ENCODE peak calls at places on chromosomes 6 and 20, in nine cellular contexts. P, I, W, U, S, B, F, N and L are unnamed samples. For H3K4me1, the result is how much of the 10 kb centered on the place peaks cover.

GRCh38 chr6:82783587-82784253 is 281.9 kb downstream of the UBE3D start:
- DNase-seq in P (no peak), B (no peak), S (peak), I (no peak), F (no peak), U (no peak), W (no peak), N (no peak), L (no peak)

GRCh38 chr6:134806151-134806550 is 143.8 kb downstream of the ALDH8A1 start:
- DNase-seq in I (no peak), N (no peak), W (no peak), U (no peak), B (no peak), P (no peak), S (no peak), F (no peak), L (no peak)

GRCh38 chr6:151275121-151275520 is 35.4 kb downstream of the AKAP12 start:
- DNase-seq in S (no peak), W (no peak), N (no peak), B (no peak), I (no peak), U (no peak), F (no peak), P (no peak), L (no peak)

GRCh38 chr20:13264902-13265301 is 43.8 kb downstream of the ISM1 start:
- DNase-seq in S (no peak), B (no peak), I (no peak), P (no peak), U (no peak), W (no peak), F (no peak), N (no peak), L (no peak)

GRCh38 chr6:24537771-24538385 is 43.1 kb downstream of the ALDH5A1 start:
- DNase-seq in U (no peak), S (no peak), B (no peak), W (no peak), P (no peak), F (peak), N (no peak), I (no peak), L (no peak)

GRCh38 chr20:23350855-23351838 is 556 bp downstream of the NXT1 start:
- DNase-seq in F (peak), W (peak), N (peak), U (peak), I (peak), P (peak), S (peak), B (no peak), L (peak)

GRCh38 chr6:137823826-137824501 is 43.1 kb upstream of the TNFAIP3 start:
- DNase-seq in S (peak), B (peak), W (no peak), P (peak), F (peak), I (peak), N (no peak), U (peak), L (peak)

GRCh38 chr20:7155794-7156193 is 388.3 kb downstream of the BMP2 start:
- DNase-seq in I (no peak), P (no peak), S (no peak), U (no peak), W (no peak), B (no peak), F (peak), N (no peak), L (no peak)

GRCh38 chr6:17015144-17015543 is 86.7 kb upstream of the STMND1 start:
- DNase-seq in F (peak), P (no peak), W (no peak), B (no peak), S (no peak), I (peak), U (no peak), N (no peak), L (no peak)

GRCh38 chr20:840858-841567 is 7.5 kb downstream of the FAM110A start:
- DNase-seq in B (no peak), F (peak), U (peak), P (no peak), N (no peak), I (no peak), W (peak), S (no peak), L (no peak)

GRCh38 chr6:34493344-34493743 is 27.5 kb downstream of the PACSIN1 start:
- DNase-seq in P (no peak), I (no peak), F (no peak), B (no peak), S (no peak), W (no peak), U (no peak), N (no peak), L (no peak)

GRCh38 chr6:93889713-93890112 is 470.4 kb upstream of the EPHA7 start:
- DNase-seq in U (no peak), I (no peak), F (no peak), B (no peak), N (no peak), W (no peak), S (no peak), P (no peak), L (no peak)

GRCh38 chr6:118012944-118013343 is 105.9 kb downstream of the SLC35F1 start:
- DNase-seq in U (no peak), N (no peak), S (no peak), I (no peak), B (no peak), P (no peak), F (no peak), W (no peak), L (no peak)

GRCh38 chr6:125273965-125274364 is 27.8 kb downstream of the HDDC2 start:
- DNase-seq in I (peak), U (no peak), B (no peak), W (no peak), S (peak), N (no peak), F (peak), P (no peak), L (no peak)

GRCh38 chr6:167906899-167907298 is 80.2 kb downstream of the AFDN start:
- DNase-seq in B (peak), U (peak), F (no peak), P (peak), N (peak), I (peak), S (no peak), W (peak), L (no peak)

GRCh38 chr6:132695773-132696172 is 18.1 kb downstream of the VNN1 start:
- DNase-seq in I (no peak), U (no peak), S (no peak), W (no peak), N (no peak), B (no peak), P (no peak), F (no peak), L (no peak)

GRCh38 chr6:36755435-36756348 is 58.1 kb downstream of the RAB44 start:
- DNase-seq in S (peak), N (no peak), W (no peak), U (no peak), I (peak), F (peak), P (no peak), B (no peak), L (no peak)

GRCh38 chr20:20237093-20237959 is 130.6 kb upstream of the INSM1 start:
- DNase-seq in U (no peak), B (no peak), S (peak), F (peak), N (peak), P (no peak), W (no peak), I (peak), L (peak)

GRCh38 chr20:17910828-17911294 is 57.7 kb downstream of the SNX5 start:
- DNase-seq in I (peak), U (peak), W (no peak), S (no peak), N (peak), P (peak), F (no peak), B (no peak), L (no peak)

GRCh38 chr6:159170333-159170672 is 1.1 kb downstream of the FNDC1 start:
- DNase-seq in N (no peak), I (no peak), W (no peak), F (no peak), S (no peak), P (no peak), U (no peak), B (no peak), L (no peak)

GRCh38 chr6:12232339-12232738 is 57.8 kb upstream of the EDN1 start:
- DNase-seq in B (no peak), F (no peak), P (no peak), N (no peak), U (no peak), I (peak), W (no peak), S (no peak), L (no peak)

GRCh38 chr6:70901324-70901723 is 55.5 kb downstream of the B3GAT2 start:
- DNase-seq in U (no peak), N (no peak), B (no peak), F (no peak), W (no peak), P (no peak), S (peak), I (no peak), L (no peak)

GRCh38 chr20:2745060-2745910 is 52.7 kb downstream of the EBF4 start:
- DNase-seq in I (no peak), B (no peak), U (no peak), S (no peak), P (no peak), W (no peak), N (no peak), F (no peak), L (no peak)
- H3K4me1 ChIP-seq in I (under half), B (under half), U (under half), S (under half), P (under half), W (under half), N (under half), F (under half), L (under half)

GRCh38 chr20:60136640-60137411 is 178.6 kb downstream of the CDH26 start:
- DNase-seq in P (no peak), N (no peak), W (no peak), U (no peak), I (no peak), B (no peak), F (no peak), S (no peak), L (no peak)

GRCh38 chr20:60135276-60135675 is 177.1 kb downstream of the CDH26 start:
- DNase-seq in I (no peak), S (no peak), U (no peak), F (no peak), W (no peak), B (no peak), N (no peak), P (no peak), L (no peak)

GRCh38 chr20:60139663-60140446 is 181.6 kb downstream of the CDH26 start:
- DNase-seq in N (no peak), I (peak), S (no peak), W (no peak), F (no peak), U (no peak), P (no peak), B (no peak), L (no peak)

GRCh38 chr20:60138263-60139127 is 180.3 kb downstream of the CDH26 start:
- DNase-seq in S (no peak), P (peak), B (peak), F (no peak), W (peak), N (no peak), I (peak), U (peak), L (no peak)

DNA sequence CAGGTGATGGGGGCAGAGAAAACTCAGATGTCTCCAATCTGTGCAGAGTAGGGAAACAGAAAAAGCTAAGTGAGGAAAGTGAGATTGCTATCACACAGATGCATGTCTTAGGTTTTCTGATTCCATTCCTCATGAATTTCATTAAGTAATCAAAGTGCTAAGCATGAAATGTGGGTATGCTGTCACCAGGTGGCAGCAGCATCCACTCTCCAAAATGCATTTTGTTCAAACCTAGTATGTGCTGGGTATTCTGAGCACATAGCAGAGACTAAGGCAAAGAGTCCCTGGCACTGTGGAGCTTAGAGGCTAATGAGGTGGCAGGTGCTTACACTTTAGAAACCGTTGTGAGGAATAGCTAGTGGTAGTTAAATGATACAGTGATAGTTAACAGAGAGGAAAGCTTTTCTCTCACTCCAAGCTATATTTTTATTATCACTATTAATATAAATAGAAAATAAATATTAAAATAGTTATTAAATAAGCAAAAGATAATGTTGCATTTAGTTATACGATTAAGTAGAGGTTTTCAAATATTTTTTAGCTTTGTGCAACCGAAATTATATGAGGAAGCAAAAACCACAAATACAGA is 179.5 kb downstream of the CDH26 start:
- DNase-seq in U (peak), W (no peak), I (no peak), N (no peak), S (peak), B (no peak), P (no peak), F (peak), L (no peak)
- H3K4me1 ChIP-seq in U (under half), W (under half), I (under half), N (under half), S (under half), B (under half), P (under half), F (under half), L (under half)

GRCh38 chr20:53586640-53587039 is 7.0 kb downstream of the ZNF217 start:
- DNase-seq in I (no peak), W (no peak), U (no peak), F (no peak), B (no peak), P (no peak), N (no peak), S (no peak), L (peak)
- H3K4me1 ChIP-seq in I (half or more), W (under half), U (under half), F (under half), B (half or more), P (under half), N (half or more), S (half or more), L (half or more)

GRCh38 chr20:47334022-47334551 is 22.4 kb downstream of the ZMYND8 start:
- DNase-seq in P (peak), N (no peak), W (peak), S (peak), B (no peak), U (no peak), I (peak), F (peak), L (no peak)

GRCh38 chr20:47328841-47329448 is 27.6 kb downstream of the ZMYND8 start:
- DNase-seq in W (peak), B (peak), S (no peak), U (no peak), N (no peak), P (peak), F (no peak), I (no peak), L (no peak)

GRCh38 chr20:47330071-47330470 is 26.4 kb downstream of the ZMYND8 start:
- DNase-seq in B (no peak), F (no peak), I (no peak), P (no peak), N (no peak), S (peak), W (no peak), U (no peak), L (no peak)

GRCh38 chr20:47332381-47333206 is 23.9 kb downstream of the ZMYND8 start:
- DNase-seq in S (no peak), U (no peak), B (no peak), N (no peak), F (no peak), W (no peak), I (no peak), P (no peak), L (no peak)

DNA sequence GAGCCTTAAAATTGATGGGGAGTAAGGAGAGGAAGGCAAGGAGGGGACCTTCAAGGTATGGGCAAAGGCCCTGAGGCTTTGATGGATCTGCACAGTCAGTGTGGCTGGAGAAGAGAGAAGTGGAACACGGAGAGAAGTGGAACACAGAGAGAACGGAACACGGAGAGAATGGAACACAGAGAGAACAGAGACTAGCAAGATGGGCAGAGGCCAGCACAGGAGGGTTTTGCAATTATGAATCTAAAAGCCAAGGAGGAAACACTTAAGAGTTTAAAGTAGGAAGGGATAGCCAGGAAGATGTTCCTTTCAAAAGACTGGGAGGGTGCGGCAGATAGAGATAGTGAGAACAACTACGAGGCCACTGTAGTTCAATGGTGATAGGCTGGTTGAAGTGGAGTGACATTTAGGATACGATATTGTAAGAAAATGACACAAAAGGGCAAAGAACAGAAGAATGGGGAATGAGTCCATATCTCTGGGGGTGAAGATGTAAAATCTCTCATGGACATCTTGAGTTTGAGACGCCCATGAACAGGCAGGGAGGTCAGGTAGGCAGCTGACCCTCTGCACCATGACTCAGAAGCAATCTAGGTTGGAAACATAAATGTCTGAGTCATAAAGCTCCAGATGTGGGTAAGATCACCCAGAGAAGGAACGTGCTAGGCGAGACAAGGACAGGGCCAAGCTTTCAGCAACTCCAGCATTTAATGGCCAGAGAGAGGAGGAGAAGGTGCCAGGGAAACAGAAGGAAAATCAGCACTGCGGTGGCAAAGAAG is 25.4 kb downstream of the ZMYND8 start:
- DNase-seq in P (no peak), W (peak), U (no peak), F (peak), B (no peak), S (peak), N (no peak), I (peak), L (no peak)
- H3K4me1 ChIP-seq in P (under half), W (under half), U (under half), F (half or more), B (half or more), S (half or more), N (half or more), I (under half), L (under half)